ENCODE peak calls at places on chromosomes 11 and 22, in five cellular contexts. One of them, this sample, is unnamed.

GRCh38 chr11:76796511-76797203 is 13.5 kb downstream of the TSKU start:
- DNase-seq in OCI-LY7: no peak
- DNase-seq in fibroblast of lung: no peak
- DNase-seq in upper lobe of right lung: no peak
- DNase-seq in tibial artery: no peak
- DNase-seq in this sample: no peak

GRCh38 chr11:77814848-77815247 is 5.7 kb downstream of the RSF1 start:
- DNase-seq in upper lobe of right lung: no peak
- DNase-seq in tibial artery: no peak
- DNase-seq in fibroblast of lung: no peak
- DNase-seq in OCI-LY7: no peak
- DNase-seq in this sample: no peak

GRCh38 chr11:96337541-96338530 is 5.2 kb downstream of the MAML2 start:
- DNase-seq in upper lobe of right lung: no peak
- DNase-seq in OCI-LY7: no peak
- DNase-seq in fibroblast of lung: peak
- DNase-seq in tibial artery: no peak
- DNase-seq in this sample: peak

GRCh38 chr11:115379528-115379927 is 124.7 kb downstream of the CADM1 start:
- DNase-seq in OCI-LY7: no peak
- DNase-seq in upper lobe of right lung: no peak
- DNase-seq in fibroblast of lung: peak
- DNase-seq in tibial artery: no peak
- DNase-seq in this sample: no peak

GRCh38 chr11:35013514-35014191 is 97.2 kb downstream of the PDHX start:
- DNase-seq in tibial artery: no peak
- DNase-seq in OCI-LY7: no peak
- DNase-seq in upper lobe of right lung: no peak
- DNase-seq in fibroblast of lung: peak
- DNase-seq in this sample: no peak

GRCh38 chr11:74687237-74688005 is 43.8 kb downstream of the CHRDL2 start:
- DNase-seq in upper lobe of right lung: peak
- DNase-seq in fibroblast of lung: peak
- DNase-seq in OCI-LY7: no peak
- DNase-seq in tibial artery: no peak
- DNase-seq in this sample: no peak

GRCh38 chr11:120178441-120179070 is 32.3 kb upstream of the OAF start:
- DNase-seq in OCI-LY7: no peak
- DNase-seq in fibroblast of lung: no peak
- DNase-seq in upper lobe of right lung: peak
- DNase-seq in tibial artery: no peak
- DNase-seq in this sample: no peak

GRCh38 chr22:26409705-26410376 is 19.2 kb upstream of the ASPHD2 start:
- DNase-seq in OCI-LY7: no peak
- DNase-seq in tibial artery: no peak
- DNase-seq in upper lobe of right lung: no peak
- DNase-seq in fibroblast of lung: no peak
- DNase-seq in this sample: no peak

GRCh38 chr11:95647355-95647754 is 142.2 kb downstream of the FAM76B start:
- DNase-seq in fibroblast of lung: peak
- DNase-seq in tibial artery: peak
- DNase-seq in OCI-LY7: no peak
- DNase-seq in upper lobe of right lung: no peak
- DNase-seq in this sample: no peak

GRCh38 chr11:32438883-32439487 is 3.6 kb upstream of the WT1 start:
- DNase-seq in OCI-LY7: no peak
- DNase-seq in upper lobe of right lung: no peak
- DNase-seq in fibroblast of lung: no peak
- DNase-seq in tibial artery: no peak
- DNase-seq in this sample: no peak

GRCh38 chr11:72972541-72973128 is 158.4 kb downstream of the ATG16L2 start:
- DNase-seq in tibial artery: no peak
- DNase-seq in upper lobe of right lung: no peak
- DNase-seq in fibroblast of lung: peak
- DNase-seq in OCI-LY7: no peak
- DNase-seq in this sample: no peak

GRCh38 chr22:46001046-46001425 is 24.1 kb upstream of the WNT7B start:
- DNase-seq in OCI-LY7: peak
- DNase-seq in tibial artery: no peak
- DNase-seq in fibroblast of lung: no peak
- DNase-seq in upper lobe of right lung: peak
- DNase-seq in this sample: no peak

GRCh38 chr11:71384561-71384960 is 63.6 kb downstream of the DHCR7 start:
- DNase-seq in fibroblast of lung: no peak
- DNase-seq in upper lobe of right lung: no peak
- DNase-seq in tibial artery: no peak
- DNase-seq in OCI-LY7: no peak
- DNase-seq in this sample: no peak

GRCh38 chr11:31620434-31620833 is 110.9 kb downstream of the ELP4 start:
- DNase-seq in tibial artery: no peak
- DNase-seq in upper lobe of right lung: no peak
- DNase-seq in OCI-LY7: no peak
- DNase-seq in fibroblast of lung: no peak
- DNase-seq in this sample: no peak

GRCh38 chr22:38327805-38328204 is 10.6 kb upstream of the CSNK1E start:
- DNase-seq in tibial artery: no peak
- DNase-seq in OCI-LY7: no peak
- DNase-seq in fibroblast of lung: peak
- DNase-seq in upper lobe of right lung: no peak
- DNase-seq in this sample: no peak

GRCh38 chr22:48706934-48707748 is 1120.5 kb downstream of the BRD1 start:
- DNase-seq in tibial artery: peak
- DNase-seq in upper lobe of right lung: peak
- DNase-seq in fibroblast of lung: no peak
- DNase-seq in OCI-LY7: no peak
- DNase-seq in this sample: no peak

GRCh38 chr11:125999234-125999880 is 53.5 kb downstream of the VSIG10L2 start:
- DNase-seq in OCI-LY7: no peak
- DNase-seq in tibial artery: no peak
- DNase-seq in upper lobe of right lung: no peak
- DNase-seq in fibroblast of lung: no peak
- DNase-seq in this sample: no peak

GRCh38 chr11:59429924-59430516 is 3.8 kb upstream of the OR5A2 start:
- DNase-seq in OCI-LY7: peak
- DNase-seq in fibroblast of lung: peak
- DNase-seq in tibial artery: no peak
- DNase-seq in upper lobe of right lung: no peak
- DNase-seq in this sample: peak

GRCh38 chr11:23490557-23491235 is 630.4 kb upstream of the CCDC179 start:
- DNase-seq in fibroblast of lung: no peak
- DNase-seq in OCI-LY7: no peak
- DNase-seq in tibial artery: no peak
- DNase-seq in upper lobe of right lung: no peak
- DNase-seq in this sample: no peak

GRCh38 chr11:110525883-110526282 is 96.1 kb downstream of the FDX1 start:
- DNase-seq in tibial artery: no peak
- DNase-seq in upper lobe of right lung: no peak
- DNase-seq in OCI-LY7: no peak
- DNase-seq in fibroblast of lung: peak
- DNase-seq in this sample: peak

GRCh38 chr11:76288166-76288978 is 82.1 kb upstream of the WNT11 start:
- DNase-seq in tibial artery: no peak
- DNase-seq in upper lobe of right lung: no peak
- DNase-seq in OCI-LY7: peak
- DNase-seq in fibroblast of lung: no peak
- DNase-seq in this sample: no peak

DNA sequence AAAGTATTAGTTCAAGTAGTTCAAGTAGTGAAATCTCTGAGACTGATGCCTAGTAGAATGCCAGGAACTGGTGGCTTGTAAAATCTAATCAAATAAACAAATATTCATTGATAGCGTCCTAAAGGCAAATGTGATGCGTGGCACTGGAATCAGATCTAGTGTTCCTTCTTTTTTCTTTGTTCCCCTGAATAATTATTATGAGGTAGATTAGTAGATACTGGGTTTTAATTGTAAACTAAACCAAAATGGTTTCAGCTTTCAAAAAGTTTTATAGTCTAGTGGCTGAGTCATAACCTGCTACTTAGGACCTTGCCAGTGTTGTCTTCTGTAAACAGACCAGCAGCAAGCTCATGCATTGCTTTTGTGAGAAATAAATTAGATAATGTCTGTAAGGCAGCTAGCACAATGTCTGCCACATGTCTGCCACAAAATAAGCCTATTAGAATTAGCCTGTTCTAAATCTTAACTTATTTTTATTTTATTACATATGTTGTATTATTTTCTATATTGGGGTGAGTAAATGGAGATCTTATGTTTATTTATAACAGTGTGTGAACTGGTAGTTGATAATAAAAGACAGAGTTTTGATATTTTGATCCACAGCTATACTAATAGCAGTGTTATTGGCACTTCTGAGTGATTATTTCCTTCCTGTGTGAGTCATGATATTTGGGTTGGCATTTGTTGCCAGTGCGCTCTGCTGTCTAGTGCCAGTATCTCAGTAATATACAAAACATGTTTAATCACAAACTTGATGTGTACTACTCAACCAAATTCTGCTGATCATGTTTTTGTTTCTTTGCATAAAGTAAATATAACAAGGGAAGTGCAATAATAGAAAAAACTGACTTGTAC is 135.7 kb downstream of the TMEM135 start:
- DNase-seq in fibroblast of lung: peak
- DNase-seq in OCI-LY7: no peak
- DNase-seq in upper lobe of right lung: no peak
- DNase-seq in tibial artery: no peak
- DNase-seq in this sample: peak
- H3K27ac ChIP-seq in fibroblast of lung: no peak
- H3K27ac ChIP-seq in OCI-LY7: no peak
- H3K27ac ChIP-seq in upper lobe of right lung: no peak
- H3K27ac ChIP-seq in tibial artery: peak
- H3K27ac ChIP-seq in this sample: peak

GRCh38 chr11:18705651-18706281 is 7.2 kb downstream of the TMEM86A start:
- DNase-seq in tibial artery: peak
- DNase-seq in OCI-LY7: no peak
- DNase-seq in fibroblast of lung: no peak
- DNase-seq in upper lobe of right lung: peak
- DNase-seq in this sample: no peak
- H3K27ac ChIP-seq in tibial artery: peak
- H3K27ac ChIP-seq in OCI-LY7: no peak
- H3K27ac ChIP-seq in fibroblast of lung: no peak
- H3K27ac ChIP-seq in upper lobe of right lung: peak
- H3K27ac ChIP-seq in this sample: no peak

GRCh38 chr22:16824718-16825687 is at the start of gene XKR3:
- DNase-seq in OCI-LY7: peak
- DNase-seq in fibroblast of lung: no peak
- DNase-seq in upper lobe of right lung: no peak
- DNase-seq in tibial artery: no peak
- DNase-seq in this sample: no peak

GRCh38 chr22:16829985-16830384 is 4.8 kb upstream of the XKR3 start:
- DNase-seq in fibroblast of lung: no peak
- DNase-seq in tibial artery: no peak
- DNase-seq in OCI-LY7: no peak
- DNase-seq in upper lobe of right lung: no peak
- DNase-seq in this sample: no peak

GRCh38 chr22:16828876-16829275 is 3.7 kb upstream of the XKR3 start:
- DNase-seq in fibroblast of lung: no peak
- DNase-seq in upper lobe of right lung: no peak
- DNase-seq in tibial artery: no peak
- DNase-seq in OCI-LY7: no peak
- DNase-seq in this sample: no peak

GRCh38 chr22:16827506-16827905 is 2.3 kb upstream of the XKR3 start:
- DNase-seq in OCI-LY7: no peak
- DNase-seq in fibroblast of lung: no peak
- DNase-seq in tibial artery: no peak
- DNase-seq in upper lobe of right lung: no peak
- DNase-seq in this sample: no peak
- H3K27ac ChIP-seq in OCI-LY7: no peak
- H3K27ac ChIP-seq in fibroblast of lung: no peak
- H3K27ac ChIP-seq in tibial artery: no peak
- H3K27ac ChIP-seq in upper lobe of right lung: no peak
- H3K27ac ChIP-seq in this sample: no peak

DNA sequence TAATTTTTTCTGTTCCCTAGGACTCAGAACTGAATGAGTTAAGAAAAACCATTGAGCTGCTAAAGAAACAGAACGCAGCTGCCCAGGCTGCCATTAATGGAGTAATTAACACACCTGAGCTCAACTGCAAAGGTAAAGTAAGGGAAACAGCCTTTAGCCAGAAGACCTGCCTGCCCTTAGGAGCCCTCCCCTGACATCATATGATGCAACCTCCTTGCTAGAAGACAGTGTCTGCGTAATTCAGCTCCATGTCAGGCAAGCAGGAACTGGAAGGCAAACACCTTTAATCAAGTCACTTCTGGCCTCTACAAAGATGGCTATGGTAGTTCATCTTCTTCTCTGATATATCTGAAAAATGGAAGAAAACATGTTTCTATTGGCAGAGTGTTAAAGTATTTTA is 82.3 kb downstream of the DBX1 start:
- DNase-seq in tibial artery: no peak
- DNase-seq in fibroblast of lung: no peak
- DNase-seq in OCI-LY7: no peak
- DNase-seq in upper lobe of right lung: no peak
- DNase-seq in this sample: peak
- H3K27ac ChIP-seq in tibial artery: no peak
- H3K27ac ChIP-seq in fibroblast of lung: no peak
- H3K27ac ChIP-seq in OCI-LY7: no peak
- H3K27ac ChIP-seq in upper lobe of right lung: no peak
- H3K27ac ChIP-seq in this sample: no peak

GRCh38 chr11:128714881-128715280 is 21.0 kb downstream of the FLI1 start:
- DNase-seq in upper lobe of right lung: no peak
- DNase-seq in fibroblast of lung: peak
- DNase-seq in OCI-LY7: no peak
- DNase-seq in tibial artery: no peak
- DNase-seq in this sample: no peak
- H3K27ac ChIP-seq in upper lobe of right lung: peak
- H3K27ac ChIP-seq in fibroblast of lung: no peak
- H3K27ac ChIP-seq in OCI-LY7: no peak
- H3K27ac ChIP-seq in tibial artery: no peak
- H3K27ac ChIP-seq in this sample: peak

GRCh38 chr22:27754247-27754887 is 47.2 kb downstream of the MN1 start:
- DNase-seq in upper lobe of right lung: no peak
- DNase-seq in OCI-LY7: no peak
- DNase-seq in tibial artery: no peak
- DNase-seq in fibroblast of lung: no peak
- DNase-seq in this sample: no peak

GRCh38 chr22:27755521-27756211 is 45.9 kb downstream of the MN1 start:
- DNase-seq in OCI-LY7: no peak
- DNase-seq in upper lobe of right lung: no peak
- DNase-seq in tibial artery: no peak
- DNase-seq in fibroblast of lung: no peak
- DNase-seq in this sample: no peak

GRCh38 chr22:27754888-27755480 is 46.6 kb downstream of the MN1 start:
- DNase-seq in OCI-LY7: no peak
- DNase-seq in fibroblast of lung: no peak
- DNase-seq in tibial artery: no peak
- DNase-seq in upper lobe of right lung: no peak
- DNase-seq in this sample: no peak

GRCh38 chr22:27757928-27758525 is 43.5 kb downstream of the MN1 start:
- DNase-seq in OCI-LY7: no peak
- DNase-seq in upper lobe of right lung: no peak
- DNase-seq in tibial artery: no peak
- DNase-seq in fibroblast of lung: no peak
- DNase-seq in this sample: no peak

DNA sequence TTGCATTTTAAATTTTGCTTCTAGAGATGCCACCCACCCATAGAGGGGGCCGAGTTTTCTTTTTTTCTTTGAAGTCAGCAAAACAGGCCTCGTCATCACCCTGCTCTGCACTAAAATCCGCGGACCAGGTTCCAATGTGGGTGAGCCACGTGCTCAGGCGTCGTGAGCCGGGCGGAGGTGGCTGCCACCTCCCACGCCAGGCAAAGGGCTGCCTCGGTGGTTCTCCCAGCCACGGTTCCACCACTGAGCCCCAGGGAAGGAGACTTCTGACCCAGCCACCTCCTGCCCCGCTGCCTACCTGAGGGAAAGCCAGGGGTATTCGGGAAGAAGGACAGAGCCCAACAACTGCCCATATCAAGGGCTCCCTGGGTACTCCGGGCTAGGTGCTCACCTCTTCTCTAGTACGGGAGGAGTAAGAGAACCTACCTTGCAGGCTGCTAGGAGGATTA is 45.3 kb downstream of the MN1 start:
- DNase-seq in upper lobe of right lung: no peak
- DNase-seq in OCI-LY7: no peak
- DNase-seq in fibroblast of lung: no peak
- DNase-seq in tibial artery: no peak
- DNase-seq in this sample: no peak
- H3K27ac ChIP-seq in upper lobe of right lung: no peak
- H3K27ac ChIP-seq in OCI-LY7: no peak
- H3K27ac ChIP-seq in fibroblast of lung: no peak
- H3K27ac ChIP-seq in tibial artery: peak
- H3K27ac ChIP-seq in this sample: no peak